ENCODE peak calls at places on chromosome 19, in eight cellular contexts. One of them, this sample, is unnamed.

GRCh38 chr19:29690842-29691241 is 24.2 kb downstream of the C19orf12 start:
- DNase-seq in astrocyte of the spinal cord: peak
- DNase-seq in kidney tubule cell: peak
- DNase-seq in caudate nucleus: no peak
- DNase-seq in RWPE1: peak
- DNase-seq in HCEC 1CT: peak
- DNase-seq in activated CD8-positive, alpha-beta memory T cell treated with anti-CD3 and anti-CD28 coated beads for 4 hours: peak
- DNase-seq in activated T-cell treated with anti-CD3 and anti-CD28 coated beads for 48 hours: no peak
- DNase-seq in this sample: no peak

GRCh38 chr19:46579286-46579944 is 21.7 kb upstream of the CALM3 start:
- DNase-seq in activated CD8-positive, alpha-beta memory T cell treated with anti-CD3 and anti-CD28 coated beads for 4 hours: no peak
- DNase-seq in astrocyte of the spinal cord: no peak
- DNase-seq in RWPE1: peak
- DNase-seq in caudate nucleus: peak
- DNase-seq in activated T-cell treated with anti-CD3 and anti-CD28 coated beads for 48 hours: no peak
- DNase-seq in kidney tubule cell: no peak
- DNase-seq in HCEC 1CT: no peak
- DNase-seq in this sample: peak

GRCh38 chr19:47305309-47305751 is 4.3 kb upstream of the C5AR1 start:
- DNase-seq in activated T-cell treated with anti-CD3 and anti-CD28 coated beads for 48 hours: peak
- DNase-seq in kidney tubule cell: peak
- DNase-seq in caudate nucleus: no peak
- DNase-seq in RWPE1: peak
- DNase-seq in HCEC 1CT: peak
- DNase-seq in astrocyte of the spinal cord: peak
- DNase-seq in activated CD8-positive, alpha-beta memory T cell treated with anti-CD3 and anti-CD28 coated beads for 4 hours: peak
- DNase-seq in this sample: peak

GRCh38 chr19:15466851-15467733 is 2.7 kb upstream of the RASAL3 start:
- DNase-seq in HCEC 1CT: peak
- DNase-seq in activated CD8-positive, alpha-beta memory T cell treated with anti-CD3 and anti-CD28 coated beads for 4 hours: no peak
- DNase-seq in kidney tubule cell: peak
- DNase-seq in RWPE1: no peak
- DNase-seq in astrocyte of the spinal cord: peak
- DNase-seq in activated T-cell treated with anti-CD3 and anti-CD28 coated beads for 48 hours: peak
- DNase-seq in caudate nucleus: no peak
- DNase-seq in this sample: peak

GRCh38 chr19:29259153-29259552 is 46.2 kb upstream of the UQCRFS1 start:
- DNase-seq in activated T-cell treated with anti-CD3 and anti-CD28 coated beads for 48 hours: no peak
- DNase-seq in RWPE1: no peak
- DNase-seq in HCEC 1CT: no peak
- DNase-seq in activated CD8-positive, alpha-beta memory T cell treated with anti-CD3 and anti-CD28 coated beads for 4 hours: no peak
- DNase-seq in kidney tubule cell: peak
- DNase-seq in caudate nucleus: no peak
- DNase-seq in astrocyte of the spinal cord: no peak
- DNase-seq in this sample: no peak

GRCh38 chr19:2171349-2172145 is 7.8 kb downstream of the DOT1L start:
- DNase-seq in caudate nucleus: no peak
- DNase-seq in kidney tubule cell: peak
- DNase-seq in astrocyte of the spinal cord: no peak
- DNase-seq in HCEC 1CT: no peak
- DNase-seq in activated CD8-positive, alpha-beta memory T cell treated with anti-CD3 and anti-CD28 coated beads for 4 hours: peak
- DNase-seq in activated T-cell treated with anti-CD3 and anti-CD28 coated beads for 48 hours: peak
- DNase-seq in RWPE1: no peak
- DNase-seq in this sample: peak

GRCh38 chr19:2544576-2545415 is 68.9 kb downstream of the GADD45B start:
- DNase-seq in caudate nucleus: no peak
- DNase-seq in activated CD8-positive, alpha-beta memory T cell treated with anti-CD3 and anti-CD28 coated beads for 4 hours: no peak
- DNase-seq in astrocyte of the spinal cord: no peak
- DNase-seq in RWPE1: no peak
- DNase-seq in kidney tubule cell: no peak
- DNase-seq in HCEC 1CT: no peak
- DNase-seq in activated T-cell treated with anti-CD3 and anti-CD28 coated beads for 48 hours: no peak
- DNase-seq in this sample: no peak

GRCh38 chr19:27867981-27868380 is 1345.0 kb downstream of the UQCRFS1 start:
- DNase-seq in activated CD8-positive, alpha-beta memory T cell treated with anti-CD3 and anti-CD28 coated beads for 4 hours: no peak
- DNase-seq in RWPE1: no peak
- DNase-seq in caudate nucleus: no peak
- DNase-seq in activated T-cell treated with anti-CD3 and anti-CD28 coated beads for 48 hours: no peak
- DNase-seq in astrocyte of the spinal cord: no peak
- DNase-seq in HCEC 1CT: no peak
- DNase-seq in kidney tubule cell: no peak
- DNase-seq in this sample: no peak

GRCh38 chr19:1041272-1041834 is 1.4 kb downstream of the ABCA7 start:
- DNase-seq in activated CD8-positive, alpha-beta memory T cell treated with anti-CD3 and anti-CD28 coated beads for 4 hours: no peak
- DNase-seq in activated T-cell treated with anti-CD3 and anti-CD28 coated beads for 48 hours: no peak
- DNase-seq in astrocyte of the spinal cord: no peak
- DNase-seq in RWPE1: no peak
- DNase-seq in caudate nucleus: no peak
- DNase-seq in kidney tubule cell: no peak
- DNase-seq in HCEC 1CT: no peak
- DNase-seq in this sample: no peak

GRCh38 chr19:33578697-33579096 is 43.1 kb upstream of the CHST8 start:
- DNase-seq in caudate nucleus: no peak
- DNase-seq in activated CD8-positive, alpha-beta memory T cell treated with anti-CD3 and anti-CD28 coated beads for 4 hours: no peak
- DNase-seq in kidney tubule cell: no peak
- DNase-seq in activated T-cell treated with anti-CD3 and anti-CD28 coated beads for 48 hours: no peak
- DNase-seq in astrocyte of the spinal cord: no peak
- DNase-seq in HCEC 1CT: no peak
- DNase-seq in RWPE1: no peak
- DNase-seq in this sample: no peak

GRCh38 chr19:13022111-13022858 is 27.0 kb downstream of the NFIX start:
- DNase-seq in activated CD8-positive, alpha-beta memory T cell treated with anti-CD3 and anti-CD28 coated beads for 4 hours: no peak
- DNase-seq in caudate nucleus: no peak
- DNase-seq in kidney tubule cell: no peak
- DNase-seq in RWPE1: no peak
- DNase-seq in HCEC 1CT: no peak
- DNase-seq in astrocyte of the spinal cord: no peak
- DNase-seq in activated T-cell treated with anti-CD3 and anti-CD28 coated beads for 48 hours: no peak
- DNase-seq in this sample: peak

GRCh38 chr19:39676004-39676403 is 20.3 kb downstream of the LGALS16 start:
- DNase-seq in RWPE1: no peak
- DNase-seq in caudate nucleus: no peak
- DNase-seq in activated T-cell treated with anti-CD3 and anti-CD28 coated beads for 48 hours: no peak
- DNase-seq in HCEC 1CT: no peak
- DNase-seq in kidney tubule cell: no peak
- DNase-seq in astrocyte of the spinal cord: no peak
- DNase-seq in activated CD8-positive, alpha-beta memory T cell treated with anti-CD3 and anti-CD28 coated beads for 4 hours: no peak
- DNase-seq in this sample: peak

GRCh38 chr19:7843521-7843920 is 13.5 kb downstream of the EVI5L start:
- DNase-seq in astrocyte of the spinal cord: no peak
- DNase-seq in caudate nucleus: no peak
- DNase-seq in activated T-cell treated with anti-CD3 and anti-CD28 coated beads for 48 hours: no peak
- DNase-seq in kidney tubule cell: no peak
- DNase-seq in RWPE1: no peak
- DNase-seq in HCEC 1CT: no peak
- DNase-seq in activated CD8-positive, alpha-beta memory T cell treated with anti-CD3 and anti-CD28 coated beads for 4 hours: no peak
- DNase-seq in this sample: no peak

GRCh38 chr19:11377237-11377636 is 2.8 kb downstream of the SWSAP1 start:
- DNase-seq in RWPE1: peak
- DNase-seq in activated CD8-positive, alpha-beta memory T cell treated with anti-CD3 and anti-CD28 coated beads for 4 hours: no peak
- DNase-seq in caudate nucleus: no peak
- DNase-seq in kidney tubule cell: peak
- DNase-seq in HCEC 1CT: peak
- DNase-seq in astrocyte of the spinal cord: peak
- DNase-seq in activated T-cell treated with anti-CD3 and anti-CD28 coated beads for 48 hours: no peak
- DNase-seq in this sample: no peak

GRCh38 chr19:3062165-3063105 is at the start of gene TLE5:
- DNase-seq in astrocyte of the spinal cord: no peak
- DNase-seq in activated CD8-positive, alpha-beta memory T cell treated with anti-CD3 and anti-CD28 coated beads for 4 hours: peak
- DNase-seq in RWPE1: peak
- DNase-seq in HCEC 1CT: peak
- DNase-seq in kidney tubule cell: peak
- DNase-seq in caudate nucleus: peak
- DNase-seq in activated T-cell treated with anti-CD3 and anti-CD28 coated beads for 48 hours: peak
- DNase-seq in this sample: peak

GRCh38 chr19:6604906-6605305 is 14.0 kb upstream of the CD70 start:
- DNase-seq in RWPE1: no peak
- DNase-seq in HCEC 1CT: no peak
- DNase-seq in caudate nucleus: no peak
- DNase-seq in activated CD8-positive, alpha-beta memory T cell treated with anti-CD3 and anti-CD28 coated beads for 4 hours: no peak
- DNase-seq in astrocyte of the spinal cord: no peak
- DNase-seq in kidney tubule cell: no peak
- DNase-seq in activated T-cell treated with anti-CD3 and anti-CD28 coated beads for 48 hours: no peak
- DNase-seq in this sample: no peak

GRCh38 chr19:15213715-15214381 is 13.1 kb upstream of the NOTCH3 start:
- DNase-seq in HCEC 1CT: no peak
- DNase-seq in activated T-cell treated with anti-CD3 and anti-CD28 coated beads for 48 hours: no peak
- DNase-seq in caudate nucleus: no peak
- DNase-seq in astrocyte of the spinal cord: no peak
- DNase-seq in activated CD8-positive, alpha-beta memory T cell treated with anti-CD3 and anti-CD28 coated beads for 4 hours: no peak
- DNase-seq in kidney tubule cell: no peak
- DNase-seq in RWPE1: no peak
- DNase-seq in this sample: no peak

GRCh38 chr19:37933965-37934364 is 27.0 kb downstream of the SIPA1L3 start:
- DNase-seq in caudate nucleus: no peak
- DNase-seq in RWPE1: peak
- DNase-seq in astrocyte of the spinal cord: peak
- DNase-seq in HCEC 1CT: no peak
- DNase-seq in kidney tubule cell: peak
- DNase-seq in activated T-cell treated with anti-CD3 and anti-CD28 coated beads for 48 hours: no peak
- DNase-seq in activated CD8-positive, alpha-beta memory T cell treated with anti-CD3 and anti-CD28 coated beads for 4 hours: no peak
- DNase-seq in this sample: no peak

GRCh38 chr19:18153555-18154134 is 682 bp downstream of the PIK3R2 start:
- DNase-seq in caudate nucleus: peak
- DNase-seq in HCEC 1CT: no peak
- DNase-seq in RWPE1: no peak
- DNase-seq in activated T-cell treated with anti-CD3 and anti-CD28 coated beads for 48 hours: no peak
- DNase-seq in astrocyte of the spinal cord: no peak
- DNase-seq in activated CD8-positive, alpha-beta memory T cell treated with anti-CD3 and anti-CD28 coated beads for 4 hours: no peak
- DNase-seq in kidney tubule cell: no peak
- DNase-seq in this sample: no peak

This sample was measured in GM13977.